ENCODE peak calls at places on chromosomes 1 and 21, in four cellular contexts. One of them, this sample, is unnamed.

GRCh38 chr21:44370027-44370735 is 16.8 kb downstream of the TRPM2 start:
- DNase-seq in ovary: peak
- DNase-seq in GM20000: no peak
- DNase-seq in tibial artery: no peak
- DNase-seq in this sample: peak

GRCh38 chr1:200629876-200630514 is 9.4 kb upstream of the KIF14 start:
- DNase-seq in ovary: no peak
- DNase-seq in GM20000: no peak
- DNase-seq in tibial artery: no peak
- DNase-seq in this sample: no peak

GRCh38 chr1:92118826-92119225 is 38.7 kb downstream of the BTBD8 start:
- DNase-seq in ovary: no peak
- DNase-seq in GM20000: no peak
- DNase-seq in tibial artery: no peak
- DNase-seq in this sample: no peak

GRCh38 chr1:47416319-47417128 is 439 bp downstream of the FOXE3 start:
- DNase-seq in ovary: no peak
- DNase-seq in GM20000: no peak
- DNase-seq in tibial artery: no peak
- DNase-seq in this sample: no peak

GRCh38 chr21:38377165-38378093 is 120.6 kb downstream of the KCNJ15 start:
- DNase-seq in ovary: no peak
- DNase-seq in GM20000: no peak
- DNase-seq in tibial artery: no peak
- DNase-seq in this sample: no peak

GRCh38 chr1:99751877-99752504 is 14.4 kb downstream of the FRRS1 start:
- DNase-seq in ovary: no peak
- DNase-seq in GM20000: peak
- DNase-seq in tibial artery: no peak
- DNase-seq in this sample: no peak

GRCh38 chr1:224616761-224617409 is 768 bp downstream of the CNIH3 start:
- DNase-seq in ovary: no peak
- DNase-seq in GM20000: peak
- DNase-seq in tibial artery: no peak
- DNase-seq in this sample: no peak

GRCh38 chr1:23371987-23372386 is 2.4 kb upstream of the ZNF436 start:
- DNase-seq in ovary: no peak
- DNase-seq in GM20000: no peak
- DNase-seq in tibial artery: no peak
- DNase-seq in this sample: no peak

GRCh38 chr1:58927722-58928085 is 143.9 kb upstream of the JUN start:
- DNase-seq in ovary: no peak
- DNase-seq in GM20000: no peak
- DNase-seq in tibial artery: no peak
- DNase-seq in this sample: no peak

GRCh38 chr1:183029591-183030000 is 6.4 kb downstream of the LAMC1 start:
- DNase-seq in ovary: no peak
- DNase-seq in GM20000: no peak
- DNase-seq in tibial artery: no peak
- DNase-seq in this sample: no peak

GRCh38 chr1:2190491-2190976 is 4.0 kb downstream of the FAAP20 start:
- DNase-seq in ovary: no peak
- DNase-seq in GM20000: no peak
- DNase-seq in tibial artery: no peak
- DNase-seq in this sample: peak

GRCh38 chr1:86259390-86259789 is 102.8 kb upstream of the COL24A1 start:
- DNase-seq in ovary: no peak
- DNase-seq in GM20000: no peak
- DNase-seq in tibial artery: no peak
- DNase-seq in this sample: no peak

GRCh38 chr1:89598450-89599331 is 34.2 kb upstream of the LRRC8C start:
- DNase-seq in ovary: no peak
- DNase-seq in GM20000: peak
- DNase-seq in tibial artery: no peak
- DNase-seq in this sample: no peak

GRCh38 chr1:192941722-192942411 is 117.3 kb downstream of the UCHL5 start:
- DNase-seq in ovary: no peak
- DNase-seq in GM20000: no peak
- DNase-seq in tibial artery: no peak
- DNase-seq in this sample: no peak

GRCh38 chr1:85490270-85490669 is 25.3 kb upstream of the DDAH1 start:
- DNase-seq in ovary: no peak
- DNase-seq in GM20000: no peak
- DNase-seq in tibial artery: no peak
- DNase-seq in this sample: no peak

GRCh38 chr21:46636550-46637289 is 1.2 kb downstream of the PRMT2 start:
- DNase-seq in ovary: no peak
- DNase-seq in GM20000: no peak
- DNase-seq in tibial artery: no peak
- DNase-seq in this sample: no peak

GRCh38 chr1:59560807-59561450 is 253.8 kb upstream of the HOOK1 start:
- DNase-seq in ovary: no peak
- DNase-seq in GM20000: no peak
- DNase-seq in tibial artery: no peak
- DNase-seq in this sample: no peak

GRCh38 chr1:247482747-247483146 is 24.8 kb upstream of the OR2B11 start:
- DNase-seq in ovary: no peak
- DNase-seq in GM20000: no peak
- DNase-seq in tibial artery: no peak
- DNase-seq in this sample: no peak

GRCh38 chr1:63824386-63824898 is 50.6 kb downstream of the ROR1 start:
- DNase-seq in ovary: no peak
- DNase-seq in GM20000: no peak
- DNase-seq in tibial artery: no peak
- DNase-seq in this sample: no peak

GRCh38 chr1:38004284-38005101 is 821 bp downstream of the FHL3 start:
- DNase-seq in ovary: peak
- DNase-seq in GM20000: no peak
- DNase-seq in tibial artery: no peak
- DNase-seq in this sample: no peak

GRCh38 chr1:204151562-204152309 is at the start of gene ETNK2:
- DNase-seq in ovary: peak
- DNase-seq in GM20000: peak
- DNase-seq in tibial artery: peak
- DNase-seq in this sample: peak

GRCh38 chr1:115829023-115829674 is 11.8 kb downstream of the NHLH2 start:
- DNase-seq in ovary: peak
- DNase-seq in GM20000: no peak
- DNase-seq in tibial artery: no peak
- DNase-seq in this sample: no peak

GRCh38 chr1:243525085-243525487 is 269.2 kb downstream of the SDCCAG8 start:
- DNase-seq in ovary: no peak
- DNase-seq in GM20000: no peak
- DNase-seq in tibial artery: no peak
- DNase-seq in this sample: no peak

GRCh38 chr1:177873238-177873637 is 96.6 kb downstream of the SEC16B start:
- DNase-seq in ovary: no peak
- DNase-seq in GM20000: no peak
- DNase-seq in tibial artery: no peak
- DNase-seq in this sample: no peak

GRCh38 chr1:32470991-32471694 is 6.3 kb downstream of the ZBTB8B start:
- DNase-seq in ovary: no peak
- DNase-seq in GM20000: peak
- DNase-seq in tibial artery: peak
- DNase-seq in this sample: no peak

GRCh38 chr1:178530037-178530402 is 17.1 kb downstream of the TEX35 start:
- DNase-seq in ovary: no peak
- DNase-seq in GM20000: no peak
- DNase-seq in tibial artery: no peak
- DNase-seq in this sample: no peak

GRCh38 chr1:186082235-186082937 is 292.7 kb downstream of the TPR start:
- DNase-seq in ovary: peak
- DNase-seq in GM20000: peak
- DNase-seq in tibial artery: peak
- DNase-seq in this sample: peak

GRCh38 chr1:160768295-160768657 is 27.7 kb upstream of the LY9 start:
- DNase-seq in ovary: no peak
- DNase-seq in GM20000: peak
- DNase-seq in tibial artery: no peak
- DNase-seq in this sample: no peak

GRCh38 chr1:235724716-235725115 is 75.1 kb upstream of the GNG4 start:
- DNase-seq in ovary: no peak
- DNase-seq in GM20000: no peak
- DNase-seq in tibial artery: no peak
- DNase-seq in this sample: no peak

GRCh38 chr1:235735630-235736029 is 86.0 kb upstream of the GNG4 start:
- DNase-seq in ovary: no peak
- DNase-seq in GM20000: no peak
- DNase-seq in tibial artery: no peak
- DNase-seq in this sample: no peak

GRCh38 chr1:235734335-235734734 is 84.8 kb upstream of the GNG4 start:
- DNase-seq in ovary: no peak
- DNase-seq in GM20000: no peak
- DNase-seq in tibial artery: no peak
- DNase-seq in this sample: no peak

GRCh38 chr1:235725493-235725892 is 75.9 kb upstream of the GNG4 start:
- DNase-seq in ovary: no peak
- DNase-seq in GM20000: no peak
- DNase-seq in tibial artery: no peak
- DNase-seq in this sample: no peak

GRCh38 chr1:235730007-235730406 is 80.4 kb upstream of the GNG4 start:
- DNase-seq in ovary: no peak
- DNase-seq in GM20000: no peak
- DNase-seq in tibial artery: no peak
- DNase-seq in this sample: no peak
- TF ChIP-seq CTCF in ovary: no peak
- TF ChIP-seq CTCF in GM20000: no peak
- TF ChIP-seq CTCF in tibial artery: no peak
- TF ChIP-seq CTCF in this sample: no peak

GRCh38 chr1:5597991-5598823 is 394.0 kb downstream of the NPHP4 start:
- DNase-seq in ovary: no peak
- DNase-seq in GM20000: no peak
- DNase-seq in tibial artery: no peak
- DNase-seq in this sample: no peak
- TF ChIP-seq CTCF in ovary: no peak
- TF ChIP-seq CTCF in GM20000: no peak
- TF ChIP-seq CTCF in tibial artery: no peak
- TF ChIP-seq CTCF in this sample: no peak

GRCh38 chr1:33684346-33685122 is 179.3 kb upstream of the HMGB4 start:
- DNase-seq in ovary: no peak
- DNase-seq in GM20000: no peak
- DNase-seq in tibial artery: no peak
- DNase-seq in this sample: no peak

GRCh38 chr1:33687000-33687399 is 176.9 kb upstream of the HMGB4 start:
- DNase-seq in ovary: no peak
- DNase-seq in GM20000: no peak
- DNase-seq in tibial artery: no peak
- DNase-seq in this sample: no peak

GRCh38 chr1:33686551-33686950 is 177.3 kb upstream of the HMGB4 start:
- DNase-seq in ovary: no peak
- DNase-seq in GM20000: no peak
- DNase-seq in tibial artery: no peak
- DNase-seq in this sample: no peak

GRCh38 chr1:33682371-33682770 is 181.5 kb upstream of the HMGB4 start:
- DNase-seq in ovary: no peak
- DNase-seq in GM20000: no peak
- DNase-seq in tibial artery: no peak
- DNase-seq in this sample: no peak

DNA sequence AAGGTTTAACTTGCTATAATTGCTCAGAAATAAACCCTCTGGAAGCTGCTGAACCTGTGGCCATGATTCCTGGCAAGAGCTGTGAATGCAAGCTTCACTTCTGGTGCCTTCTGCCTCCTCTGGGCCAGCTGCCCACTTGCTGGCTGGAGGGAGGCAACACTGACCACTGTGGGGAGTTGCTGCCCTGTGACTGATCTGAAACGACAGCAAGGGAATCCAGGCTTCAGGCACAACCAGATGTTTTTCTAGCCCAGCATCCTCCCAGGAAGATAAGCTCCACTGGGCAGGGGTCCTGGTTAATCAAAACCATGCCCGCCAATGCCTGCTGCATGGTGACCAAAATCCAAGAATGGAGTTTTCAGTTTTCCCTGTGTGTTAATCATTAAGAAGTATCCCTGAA is 180.0 kb upstream of the HMGB4 start:
- DNase-seq in ovary: no peak
- DNase-seq in GM20000: no peak
- DNase-seq in tibial artery: no peak
- DNase-seq in this sample: no peak
- TF ChIP-seq CTCF in ovary: no peak
- TF ChIP-seq CTCF in GM20000: no peak
- TF ChIP-seq CTCF in tibial artery: no peak
- TF ChIP-seq CTCF in this sample: no peak

GRCh38 chr1:8162168-8162567 is 136.1 kb upstream of the ERRFI1 start:
- DNase-seq in ovary: no peak
- DNase-seq in GM20000: no peak
- DNase-seq in tibial artery: no peak
- DNase-seq in this sample: no peak
- TF ChIP-seq CTCF in ovary: no peak
- TF ChIP-seq CTCF in GM20000: no peak
- TF ChIP-seq CTCF in tibial artery: no peak
- TF ChIP-seq CTCF in this sample: no peak

GRCh38 chr1:11289064-11289463 is 16.1 kb downstream of the UBIAD1 start:
- DNase-seq in ovary: no peak
- DNase-seq in GM20000: no peak
- DNase-seq in tibial artery: no peak
- DNase-seq in this sample: no peak

GRCh38 chr1:11284784-11285183 is 11.8 kb downstream of the UBIAD1 start:
- DNase-seq in ovary: no peak
- DNase-seq in GM20000: no peak
- DNase-seq in tibial artery: no peak
- DNase-seq in this sample: no peak

GRCh38 chr1:11283148-11283547 is 10.2 kb downstream of the UBIAD1 start:
- DNase-seq in ovary: no peak
- DNase-seq in GM20000: no peak
- DNase-seq in tibial artery: no peak
- DNase-seq in this sample: no peak

GRCh38 chr1:11285883-11286734 is 13.1 kb downstream of the UBIAD1 start:
- DNase-seq in ovary: no peak
- DNase-seq in GM20000: no peak
- DNase-seq in tibial artery: no peak
- DNase-seq in this sample: no peak

DNA sequence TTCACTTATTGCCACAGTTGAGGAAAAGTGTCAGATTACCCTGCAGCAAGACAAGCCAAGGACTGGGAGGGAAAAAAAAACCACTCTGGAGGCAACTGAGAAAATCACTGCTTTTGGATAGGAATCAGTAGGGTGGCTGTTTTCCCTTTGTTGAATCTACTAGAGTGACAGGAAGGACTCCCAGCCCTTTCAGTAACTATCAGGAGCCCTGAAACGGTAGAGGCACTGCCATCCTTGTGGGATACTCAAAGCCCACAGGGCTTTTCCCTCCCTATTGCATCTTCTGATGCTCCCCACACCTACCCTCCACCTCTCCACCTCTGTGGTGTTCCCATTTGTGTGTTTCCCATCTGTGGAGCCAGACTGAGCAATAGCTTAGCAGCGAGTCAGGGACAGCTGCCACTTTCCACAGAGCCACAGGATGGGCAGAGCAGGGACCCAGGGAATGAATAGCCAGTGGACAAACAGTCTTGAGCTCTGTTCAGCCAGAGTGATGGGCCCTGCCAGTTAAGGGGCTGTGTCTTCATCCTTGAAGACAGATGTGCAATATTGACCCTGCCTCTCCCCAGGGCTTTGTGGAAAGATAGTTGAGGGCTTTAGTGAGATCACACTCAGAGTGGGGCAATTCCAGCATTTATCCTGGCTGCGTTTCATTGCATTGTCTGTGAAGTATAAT is 13.9 kb downstream of the UBIAD1 start:
- DNase-seq in ovary: no peak
- DNase-seq in GM20000: no peak
- DNase-seq in tibial artery: no peak
- DNase-seq in this sample: no peak
- TF ChIP-seq CTCF in ovary: no peak
- TF ChIP-seq CTCF in GM20000: no peak
- TF ChIP-seq CTCF in tibial artery: no peak
- TF ChIP-seq CTCF in this sample: no peak